ENCODE peak calls at places on chromosomes 1 and 21, in ten cellular contexts. One of them, this sample, is unnamed. For H3K4me1, the result is how much of the 10 kb centered on the place peaks cover.

GRCh38 chr1:109610609-109611307 is 8.7 kb downstream of the GNAT2 start:
- DNase-seq in H9: no peak
- DNase-seq in IMR-90: peak
- DNase-seq in pancreas: no peak
- DNase-seq in endodermal cell: peak
- DNase-seq in fibroblast of lung: no peak
- DNase-seq in adrenal gland: no peak
- DNase-seq in CD8-positive, alpha-beta memory T cell: no peak
- DNase-seq in neuronal stem cell: no peak
- DNase-seq in CD8-positive, alpha-beta T cell: no peak
- DNase-seq in this sample: no peak

GRCh38 chr1:42815938-42816599 is 853 bp upstream of the ERMAP start:
- DNase-seq in H9: peak
- DNase-seq in IMR-90: peak
- DNase-seq in pancreas: no peak
- DNase-seq in endodermal cell: no peak
- DNase-seq in fibroblast of lung: peak
- DNase-seq in adrenal gland: no peak
- DNase-seq in CD8-positive, alpha-beta memory T cell: peak
- DNase-seq in neuronal stem cell: peak
- DNase-seq in CD8-positive, alpha-beta T cell: peak
- DNase-seq in this sample: no peak

GRCh38 chr1:14763977-14764376 is 165.5 kb downstream of the KAZN start:
- DNase-seq in H9: peak
- DNase-seq in IMR-90: no peak
- DNase-seq in pancreas: no peak
- DNase-seq in endodermal cell: peak
- DNase-seq in fibroblast of lung: no peak
- DNase-seq in adrenal gland: no peak
- DNase-seq in CD8-positive, alpha-beta memory T cell: no peak
- DNase-seq in neuronal stem cell: no peak
- DNase-seq in CD8-positive, alpha-beta T cell: no peak
- DNase-seq in this sample: no peak

GRCh38 chr1:107432108-107432507 is 291.3 kb downstream of the NTNG1 start:
- DNase-seq in H9: no peak
- DNase-seq in IMR-90: no peak
- DNase-seq in pancreas: no peak
- DNase-seq in endodermal cell: no peak
- DNase-seq in fibroblast of lung: peak
- DNase-seq in adrenal gland: no peak
- DNase-seq in CD8-positive, alpha-beta memory T cell: no peak
- DNase-seq in neuronal stem cell: no peak
- DNase-seq in CD8-positive, alpha-beta T cell: no peak
- DNase-seq in this sample: no peak

GRCh38 chr21:45256912-45257672 is 30.6 kb downstream of the POFUT2 start:
- DNase-seq in H9: peak
- DNase-seq in IMR-90: no peak
- DNase-seq in pancreas: no peak
- DNase-seq in endodermal cell: peak
- DNase-seq in fibroblast of lung: no peak
- DNase-seq in adrenal gland: peak
- DNase-seq in CD8-positive, alpha-beta memory T cell: no peak
- DNase-seq in neuronal stem cell: no peak
- DNase-seq in CD8-positive, alpha-beta T cell: no peak
- DNase-seq in this sample: no peak

GRCh38 chr1:195804547-195804946 is 803.7 kb downstream of the KCNT2 start:
- DNase-seq in H9: no peak
- DNase-seq in IMR-90: no peak
- DNase-seq in pancreas: no peak
- DNase-seq in endodermal cell: no peak
- DNase-seq in fibroblast of lung: no peak
- DNase-seq in adrenal gland: no peak
- DNase-seq in CD8-positive, alpha-beta memory T cell: no peak
- DNase-seq in neuronal stem cell: no peak
- DNase-seq in CD8-positive, alpha-beta T cell: no peak
- DNase-seq in this sample: no peak

GRCh38 chr1:235888119-235888643 is 21.5 kb upstream of the LYST start:
- DNase-seq in H9: no peak
- DNase-seq in IMR-90: no peak
- DNase-seq in pancreas: no peak
- DNase-seq in endodermal cell: no peak
- DNase-seq in fibroblast of lung: no peak
- DNase-seq in adrenal gland: no peak
- DNase-seq in CD8-positive, alpha-beta memory T cell: peak
- DNase-seq in neuronal stem cell: no peak
- DNase-seq in CD8-positive, alpha-beta T cell: peak
- DNase-seq in this sample: no peak

GRCh38 chr1:213931804-213932203 is 56.0 kb upstream of the PROX1 start:
- DNase-seq in H9: peak
- DNase-seq in IMR-90: no peak
- DNase-seq in pancreas: no peak
- DNase-seq in endodermal cell: peak
- DNase-seq in fibroblast of lung: no peak
- DNase-seq in adrenal gland: no peak
- DNase-seq in CD8-positive, alpha-beta memory T cell: no peak
- DNase-seq in neuronal stem cell: no peak
- DNase-seq in CD8-positive, alpha-beta T cell: no peak
- DNase-seq in this sample: no peak

GRCh38 chr1:208207388-208208131 is 36.6 kb downstream of the PLXNA2 start:
- DNase-seq in H9: no peak
- DNase-seq in IMR-90: peak
- DNase-seq in pancreas: peak
- DNase-seq in endodermal cell: peak
- DNase-seq in fibroblast of lung: peak
- DNase-seq in adrenal gland: peak
- DNase-seq in CD8-positive, alpha-beta memory T cell: no peak
- DNase-seq in neuronal stem cell: no peak
- DNase-seq in CD8-positive, alpha-beta T cell: no peak
- DNase-seq in this sample: no peak

GRCh38 chr1:208208132-208208487 is 36.1 kb downstream of the PLXNA2 start:
- DNase-seq in H9: no peak
- DNase-seq in IMR-90: no peak
- DNase-seq in pancreas: no peak
- DNase-seq in endodermal cell: no peak
- DNase-seq in fibroblast of lung: no peak
- DNase-seq in adrenal gland: no peak
- DNase-seq in CD8-positive, alpha-beta memory T cell: no peak
- DNase-seq in neuronal stem cell: no peak
- DNase-seq in CD8-positive, alpha-beta T cell: no peak
- DNase-seq in this sample: no peak

GRCh38 chr1:208209286-208209685 is 34.9 kb downstream of the PLXNA2 start:
- DNase-seq in H9: no peak
- DNase-seq in IMR-90: no peak
- DNase-seq in pancreas: no peak
- DNase-seq in endodermal cell: peak
- DNase-seq in fibroblast of lung: no peak
- DNase-seq in adrenal gland: no peak
- DNase-seq in CD8-positive, alpha-beta memory T cell: no peak
- DNase-seq in neuronal stem cell: no peak
- DNase-seq in CD8-positive, alpha-beta T cell: no peak
- DNase-seq in this sample: no peak

GRCh38 chr1:208211901-208212843 is 32.0 kb downstream of the PLXNA2 start:
- DNase-seq in H9: no peak
- DNase-seq in IMR-90: no peak
- DNase-seq in pancreas: no peak
- DNase-seq in endodermal cell: no peak
- DNase-seq in fibroblast of lung: no peak
- DNase-seq in adrenal gland: peak
- DNase-seq in CD8-positive, alpha-beta memory T cell: no peak
- DNase-seq in neuronal stem cell: no peak
- DNase-seq in CD8-positive, alpha-beta T cell: no peak
- DNase-seq in this sample: no peak

DNA sequence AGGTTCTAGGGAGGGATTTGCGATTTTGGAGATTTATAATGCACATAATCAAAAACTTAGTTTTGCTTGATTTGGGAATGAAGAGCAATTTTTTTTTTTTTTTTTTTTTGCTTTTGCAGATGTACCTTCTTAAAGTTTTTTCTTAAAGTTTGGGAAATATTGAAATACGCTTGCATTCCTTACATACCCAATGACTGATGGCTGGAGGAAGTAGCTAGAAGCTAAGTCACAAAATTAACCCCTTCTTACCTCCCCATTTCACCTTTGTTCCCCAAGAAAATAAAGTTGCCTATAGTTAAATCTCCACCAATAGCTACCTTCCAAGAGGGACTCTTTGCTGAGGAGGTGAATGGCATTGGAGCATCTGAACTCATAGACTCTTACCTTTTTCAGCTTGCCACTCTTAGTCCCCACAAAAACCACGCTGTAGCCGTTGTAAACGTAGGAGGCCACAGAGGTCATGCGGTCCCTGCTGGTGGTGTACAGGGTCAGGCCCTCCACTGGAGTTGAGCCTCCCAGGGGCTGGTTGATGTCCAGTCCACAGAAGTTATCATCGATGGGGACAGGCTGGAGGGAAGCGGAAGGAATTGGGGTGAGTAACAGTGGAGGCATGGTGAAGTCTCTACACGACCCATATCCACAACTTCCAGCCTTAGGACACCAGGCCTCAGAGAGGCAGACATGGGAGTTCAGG is 34.1 kb downstream of the PLXNA2 start:
- DNase-seq in H9: no peak
- DNase-seq in IMR-90: no peak
- DNase-seq in pancreas: no peak
- DNase-seq in endodermal cell: no peak
- DNase-seq in fibroblast of lung: no peak
- DNase-seq in adrenal gland: no peak
- DNase-seq in CD8-positive, alpha-beta memory T cell: no peak
- DNase-seq in neuronal stem cell: no peak
- DNase-seq in CD8-positive, alpha-beta T cell: no peak
- DNase-seq in this sample: no peak
- H3K4me1 ChIP-seq in H9: under half
- H3K4me1 ChIP-seq in IMR-90: under half
- H3K4me1 ChIP-seq in pancreas: under half
- H3K4me1 ChIP-seq in endodermal cell: under half
- H3K4me1 ChIP-seq in fibroblast of lung: under half
- H3K4me1 ChIP-seq in adrenal gland: under half
- H3K4me1 ChIP-seq in CD8-positive, alpha-beta memory T cell: under half
- H3K4me1 ChIP-seq in neuronal stem cell: under half
- H3K4me1 ChIP-seq in CD8-positive, alpha-beta T cell: under half
- H3K4me1 ChIP-seq in this sample: under half

GRCh38 chr1:183483224-183483623 is 10.9 kb downstream of the SMG7 start:
- DNase-seq in H9: no peak
- DNase-seq in IMR-90: no peak
- DNase-seq in pancreas: no peak
- DNase-seq in endodermal cell: no peak
- DNase-seq in fibroblast of lung: no peak
- DNase-seq in adrenal gland: no peak
- DNase-seq in CD8-positive, alpha-beta memory T cell: no peak
- DNase-seq in neuronal stem cell: no peak
- DNase-seq in CD8-positive, alpha-beta T cell: no peak
- DNase-seq in this sample: no peak

GRCh38 chr1:183487686-183488442 is 15.6 kb downstream of the SMG7 start:
- DNase-seq in H9: no peak
- DNase-seq in IMR-90: no peak
- DNase-seq in pancreas: no peak
- DNase-seq in endodermal cell: no peak
- DNase-seq in fibroblast of lung: no peak
- DNase-seq in adrenal gland: no peak
- DNase-seq in CD8-positive, alpha-beta memory T cell: no peak
- DNase-seq in neuronal stem cell: no peak
- DNase-seq in CD8-positive, alpha-beta T cell: no peak
- DNase-seq in this sample: no peak

GRCh38 chr1:183480971-183481431 is 8.7 kb downstream of the SMG7 start:
- DNase-seq in H9: no peak
- DNase-seq in IMR-90: peak
- DNase-seq in pancreas: no peak
- DNase-seq in endodermal cell: no peak
- DNase-seq in fibroblast of lung: no peak
- DNase-seq in adrenal gland: no peak
- DNase-seq in CD8-positive, alpha-beta memory T cell: no peak
- DNase-seq in neuronal stem cell: no peak
- DNase-seq in CD8-positive, alpha-beta T cell: no peak
- DNase-seq in this sample: no peak

DNA sequence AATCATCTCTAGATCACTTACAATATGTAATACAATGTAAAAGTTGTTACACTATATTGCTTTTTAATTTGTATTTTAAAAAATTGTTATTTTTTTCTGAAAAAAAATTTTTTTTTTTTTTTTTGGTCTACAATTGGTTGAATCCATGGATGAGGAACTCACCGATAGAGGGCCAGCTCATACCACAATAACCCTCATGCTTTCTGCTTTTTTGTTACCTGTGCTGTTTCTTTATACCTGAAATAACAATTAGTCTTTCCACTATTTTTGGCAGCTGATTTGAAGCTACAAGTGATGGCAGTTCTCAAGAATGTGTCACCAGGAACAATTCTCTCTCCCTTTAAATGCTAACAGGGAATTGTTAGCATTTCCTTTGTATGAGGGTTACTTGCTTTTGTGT is 12.0 kb downstream of the SMG7 start:
- DNase-seq in H9: no peak
- DNase-seq in IMR-90: no peak
- DNase-seq in pancreas: no peak
- DNase-seq in endodermal cell: no peak
- DNase-seq in fibroblast of lung: no peak
- DNase-seq in adrenal gland: no peak
- DNase-seq in CD8-positive, alpha-beta memory T cell: no peak
- DNase-seq in neuronal stem cell: no peak
- DNase-seq in CD8-positive, alpha-beta T cell: no peak
- DNase-seq in this sample: no peak
- H3K4me1 ChIP-seq in H9: under half
- H3K4me1 ChIP-seq in IMR-90: under half
- H3K4me1 ChIP-seq in pancreas: under half
- H3K4me1 ChIP-seq in endodermal cell: under half
- H3K4me1 ChIP-seq in fibroblast of lung: under half
- H3K4me1 ChIP-seq in adrenal gland: under half
- H3K4me1 ChIP-seq in CD8-positive, alpha-beta memory T cell: under half
- H3K4me1 ChIP-seq in neuronal stem cell: under half
- H3K4me1 ChIP-seq in CD8-positive, alpha-beta T cell: under half
- H3K4me1 ChIP-seq in this sample: under half

DNA sequence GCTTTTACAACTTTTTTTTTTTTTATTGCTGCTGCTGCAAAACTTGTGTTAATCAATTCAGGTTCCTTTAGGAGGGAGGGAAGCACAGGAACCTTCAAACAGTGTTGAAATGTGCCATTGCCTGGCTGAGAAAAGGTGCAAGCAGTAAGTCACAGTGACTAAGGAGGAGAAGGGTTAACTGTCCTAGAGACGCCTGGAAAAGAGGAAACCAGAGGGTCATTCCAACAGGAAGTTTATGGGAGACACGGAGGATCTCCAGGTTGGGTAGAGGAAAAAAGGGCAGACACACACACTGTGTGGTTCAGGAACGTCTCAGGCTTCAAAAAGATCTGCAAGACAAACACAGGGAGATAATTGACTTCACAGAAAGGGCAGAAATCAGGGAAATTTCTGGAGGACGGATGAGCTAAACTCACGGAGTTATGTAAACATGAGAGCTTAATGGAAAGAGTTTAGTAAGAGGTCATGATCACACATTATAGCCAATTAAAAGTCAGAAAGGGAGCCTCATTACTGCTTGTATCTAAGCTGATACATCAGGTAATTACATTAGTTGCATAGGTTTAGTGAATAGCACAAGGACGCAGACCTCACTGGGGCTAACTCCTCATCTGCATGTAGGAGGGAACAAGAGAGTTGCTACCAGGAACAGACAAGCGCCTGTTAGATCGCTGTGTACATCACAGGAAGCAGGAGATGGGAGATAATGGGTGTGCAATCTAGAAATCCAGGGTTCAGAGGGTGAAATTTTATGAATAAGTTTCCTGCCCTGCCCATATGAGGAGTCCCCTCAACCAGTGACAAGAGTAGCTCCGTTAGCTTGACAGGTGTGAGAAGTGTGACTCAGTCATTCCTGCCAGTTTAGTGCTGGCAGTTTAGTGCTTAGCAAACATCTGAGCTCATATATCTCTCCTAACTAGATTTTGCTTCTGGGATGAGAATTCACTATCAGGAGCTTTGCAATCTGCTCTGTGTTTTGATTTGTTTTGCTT is 96.6 kb upstream of the TNR start:
- DNase-seq in H9: no peak
- DNase-seq in IMR-90: no peak
- DNase-seq in pancreas: no peak
- DNase-seq in endodermal cell: no peak
- DNase-seq in fibroblast of lung: no peak
- DNase-seq in adrenal gland: no peak
- DNase-seq in CD8-positive, alpha-beta memory T cell: no peak
- DNase-seq in neuronal stem cell: no peak
- DNase-seq in CD8-positive, alpha-beta T cell: no peak
- DNase-seq in this sample: no peak
- H3K4me1 ChIP-seq in H9: under half
- H3K4me1 ChIP-seq in IMR-90: under half
- H3K4me1 ChIP-seq in pancreas: under half
- H3K4me1 ChIP-seq in endodermal cell: under half
- H3K4me1 ChIP-seq in fibroblast of lung: under half
- H3K4me1 ChIP-seq in adrenal gland: under half
- H3K4me1 ChIP-seq in CD8-positive, alpha-beta memory T cell: under half
- H3K4me1 ChIP-seq in neuronal stem cell: under half
- H3K4me1 ChIP-seq in CD8-positive, alpha-beta T cell: under half
- H3K4me1 ChIP-seq in this sample: under half

GRCh38 chr1:8204823-8205222 is 113.1 kb upstream of the SLC45A1 start:
- DNase-seq in H9: no peak
- DNase-seq in IMR-90: no peak
- DNase-seq in pancreas: no peak
- DNase-seq in endodermal cell: no peak
- DNase-seq in fibroblast of lung: no peak
- DNase-seq in adrenal gland: no peak
- DNase-seq in CD8-positive, alpha-beta memory T cell: no peak
- DNase-seq in neuronal stem cell: no peak
- DNase-seq in CD8-positive, alpha-beta T cell: no peak
- DNase-seq in this sample: no peak
- H3K4me1 ChIP-seq in H9: under half
- H3K4me1 ChIP-seq in IMR-90: under half
- H3K4me1 ChIP-seq in pancreas: under half
- H3K4me1 ChIP-seq in endodermal cell: under half
- H3K4me1 ChIP-seq in fibroblast of lung: under half
- H3K4me1 ChIP-seq in adrenal gland: under half
- H3K4me1 ChIP-seq in CD8-positive, alpha-beta memory T cell: under half
- H3K4me1 ChIP-seq in neuronal stem cell: under half
- H3K4me1 ChIP-seq in CD8-positive, alpha-beta T cell: under half
- H3K4me1 ChIP-seq in this sample: under half